ENCODE peak calls at places on chromosome 5, in eight cellular contexts. Z is neural progenitor cell, P is hepatocyte, D is spleen, Q is stomach, G is HCT116, C is cardiac muscle cell, S is lower lobe of right lung. L is an unnamed sample. For H3K4me1, the result is how much of the 10 kb centered on the place peaks cover.

GRCh38 chr5:157165668-157166067 is 396 bp downstream of the GARIN3 start:
- DNase-seq in S (no peak), Q (no peak), G (no peak), D (no peak), C (no peak), Z (no peak), P (no peak), L (no peak)

GRCh38 chr5:76460104-76460503 is 57.0 kb downstream of the IQGAP2 start:
- DNase-seq in C (no peak), S (no peak), P (no peak), Q (no peak), G (no peak), D (no peak), Z (no peak), L (no peak)

GRCh38 chr5:178284095-178284675 is 51.6 kb upstream of the PHYKPL start:
- DNase-seq in Z (peak), C (no peak), D (no peak), Q (no peak), P (no peak), G (peak), S (no peak), L (no peak)

GRCh38 chr5:166624573-166624972 is 1666.9 kb upstream of the WWC1 start:
- DNase-seq in G (no peak), C (no peak), P (no peak), Z (peak), S (no peak), Q (no peak), D (no peak), L (no peak)

GRCh38 chr5:94467560-94468504 is 150.6 kb downstream of the KIAA0825 start:
- DNase-seq in D (no peak), C (no peak), Z (no peak), Q (no peak), P (no peak), G (no peak), S (no peak), L (no peak)

GRCh38 chr5:147509710-147510651 is at the start of gene DPYSL3:
- DNase-seq in C (peak), D (peak), Q (peak), G (peak), Z (peak), S (peak), P (peak), L (no peak)

GRCh38 chr5:163534476-163535172 is 29.2 kb downstream of the MAT2B start:
- DNase-seq in G (no peak), Q (no peak), P (no peak), C (no peak), Z (no peak), S (no peak), D (no peak), L (no peak)

GRCh38 chr5:170348069-170348702 is 41.0 kb downstream of the KCNMB1 start:
- DNase-seq in S (no peak), C (no peak), Q (no peak), Z (peak), D (no peak), G (no peak), P (no peak), L (no peak)

GRCh38 chr5:56246769-56247168 is 13.6 kb upstream of the ANKRD55 start:
- DNase-seq in Z (no peak), Q (no peak), G (no peak), D (no peak), C (no peak), P (no peak), S (no peak), L (no peak)

GRCh38 chr5:137575847-137576246 is 76.7 kb upstream of the SPOCK1 start:
- DNase-seq in Q (no peak), D (no peak), G (no peak), S (no peak), Z (no peak), C (no peak), P (no peak), L (no peak)

GRCh38 chr5:43543434-43543833 is 13.4 kb downstream of the PAIP1 start:
- DNase-seq in P (no peak), D (no peak), Q (no peak), S (no peak), C (no peak), Z (no peak), G (no peak), L (no peak)

GRCh38 chr5:126516133-126516532 is 78.9 kb downstream of the ALDH7A1 start:
- DNase-seq in D (no peak), C (peak), G (no peak), P (peak), Z (no peak), S (no peak), Q (no peak), L (no peak)

GRCh38 chr5:175816348-175816747 is 55.0 kb upstream of the CPLX2 start:
- DNase-seq in C (peak), S (no peak), P (no peak), D (peak), Q (no peak), Z (no peak), G (peak), L (no peak)

GRCh38 chr5:98397081-98397480 is 376.4 kb upstream of the RGMB start:
- DNase-seq in D (no peak), Q (no peak), Z (no peak), C (no peak), P (no peak), G (no peak), S (no peak), L (no peak)

GRCh38 chr5:179553875-179554274 is 3.5 kb downstream of the RUFY1 start:
- DNase-seq in Q (no peak), S (no peak), Z (no peak), D (peak), P (peak), G (no peak), C (no peak), L (no peak)

GRCh38 chr5:25862276-25862675 is 1176.1 kb downstream of the CDH9 start:
- DNase-seq in D (no peak), P (no peak), Q (no peak), Z (no peak), G (no peak), S (no peak), C (no peak), L (no peak)

GRCh38 chr5:173764321-173765029 is 123.7 kb upstream of the CPEB4 start:
- DNase-seq in C (peak), P (peak), Z (peak), D (no peak), Q (peak), G (peak), S (peak), L (no peak)

GRCh38 chr5:161400583-161400982 is 145.9 kb downstream of the GABRB2 start:
- DNase-seq in D (no peak), S (no peak), G (no peak), C (no peak), Z (no peak), Q (no peak), P (no peak), L (no peak)

GRCh38 chr5:72624641-72625236 is 117.5 kb upstream of the ZNF366 start:
- DNase-seq in P (no peak), S (no peak), C (no peak), Z (no peak), Q (no peak), D (no peak), G (no peak), L (no peak)

GRCh38 chr5:38515648-38516047 is 40.8 kb downstream of the LIFR start:
- DNase-seq in C (no peak), D (no peak), Z (peak), S (no peak), P (peak), Q (no peak), G (peak), L (no peak)

GRCh38 chr5:78269088-78269703 is 25.3 kb downstream of the AP3B1 start:
- DNase-seq in Q (no peak), Z (no peak), C (no peak), D (no peak), S (no peak), P (no peak), G (no peak), L (no peak)

GRCh38 chr5:150419630-150420270 is 7.0 kb upstream of the CD74 start:
- DNase-seq in C (no peak), G (no peak), D (peak), S (no peak), P (no peak), Z (peak), Q (no peak), L (no peak)

GRCh38 chr5:82320971-82321370 is 42.8 kb upstream of the RPS23 start:
- DNase-seq in Q (no peak), D (no peak), Z (no peak), C (no peak), P (no peak), G (no peak), S (no peak), L (no peak)

GRCh38 chr5:165201364-165202143 is 1696.1 kb downstream of the MAT2B start:
- DNase-seq in Q (no peak), Z (no peak), S (no peak), D (no peak), G (no peak), P (no peak), C (no peak), L (no peak)

GRCh38 chr5:389197-389821 is 53.7 kb upstream of the EXOC3 start:
- DNase-seq in Q (no peak), Z (no peak), D (peak), G (no peak), C (no peak), P (peak), S (no peak), L (no peak)

GRCh38 chr5:389891-390290 is 53.1 kb upstream of the EXOC3 start:
- DNase-seq in P (peak), Z (no peak), G (no peak), Q (no peak), D (no peak), S (no peak), C (no peak), L (no peak)

GRCh38 chr5:388266-389196 is 54.4 kb upstream of the EXOC3 start:
- DNase-seq in Q (peak), D (peak), S (no peak), G (no peak), Z (no peak), P (peak), C (no peak), L (no peak)

GRCh38 chr5:392431-392988 is 50.5 kb upstream of the EXOC3 start:
- DNase-seq in Z (no peak), D (peak), S (no peak), G (peak), C (no peak), P (peak), Q (peak), L (no peak)

DNA sequence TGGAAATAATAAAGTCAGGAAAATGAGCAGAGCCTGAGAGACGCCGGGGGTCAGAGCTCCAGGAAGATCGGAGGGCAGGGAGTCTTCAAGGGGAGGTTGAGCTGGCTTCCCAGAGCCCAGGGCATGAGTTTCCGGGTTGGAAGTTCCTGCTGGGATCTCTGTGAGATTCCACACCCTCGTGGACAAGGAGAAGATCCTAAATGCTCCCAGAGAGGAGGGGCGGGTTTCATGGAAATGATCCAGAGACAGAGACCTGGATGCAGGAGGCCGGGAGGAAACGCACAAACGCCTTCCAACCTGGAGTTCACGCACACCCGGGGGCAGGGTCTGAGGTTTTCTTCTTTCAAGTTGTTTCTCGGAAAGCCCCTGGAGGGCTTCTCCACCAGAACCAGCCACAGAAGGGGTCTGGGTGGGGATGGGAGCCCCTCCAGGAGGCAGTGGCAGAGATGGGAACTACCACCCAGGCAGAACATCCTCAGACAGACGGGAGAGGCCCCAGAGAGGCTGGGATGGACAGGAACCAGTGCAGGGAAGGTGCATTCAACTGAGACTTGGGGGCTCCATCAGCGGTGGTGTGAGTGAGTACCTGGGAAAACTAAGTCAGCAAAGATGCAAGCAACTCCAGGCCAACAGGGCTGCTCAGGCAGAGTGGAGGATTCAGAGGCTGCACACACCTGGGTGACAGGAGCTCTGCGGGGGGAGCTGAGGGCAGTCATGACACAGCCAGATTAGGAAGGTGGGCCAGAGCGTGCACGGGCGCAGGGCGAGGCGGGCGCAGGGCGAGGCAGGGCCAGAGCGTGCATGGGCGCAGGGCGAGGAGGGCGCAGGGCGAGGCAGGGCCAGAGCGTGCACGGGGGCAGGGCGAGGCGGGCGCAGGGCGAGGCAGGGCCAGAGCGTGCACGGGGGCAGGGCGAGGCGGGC is 52.1 kb upstream of the EXOC3 start:
- DNase-seq in C (no peak), S (no peak), P (peak), Z (no peak), D (no peak), Q (peak), G (no peak), L (no peak)
- TF ChIP-seq CTCF in C (no peak), S (no peak), P (no peak), Z (no peak), D (no peak), Q (no peak), G (no peak), L (no peak)

DNA sequence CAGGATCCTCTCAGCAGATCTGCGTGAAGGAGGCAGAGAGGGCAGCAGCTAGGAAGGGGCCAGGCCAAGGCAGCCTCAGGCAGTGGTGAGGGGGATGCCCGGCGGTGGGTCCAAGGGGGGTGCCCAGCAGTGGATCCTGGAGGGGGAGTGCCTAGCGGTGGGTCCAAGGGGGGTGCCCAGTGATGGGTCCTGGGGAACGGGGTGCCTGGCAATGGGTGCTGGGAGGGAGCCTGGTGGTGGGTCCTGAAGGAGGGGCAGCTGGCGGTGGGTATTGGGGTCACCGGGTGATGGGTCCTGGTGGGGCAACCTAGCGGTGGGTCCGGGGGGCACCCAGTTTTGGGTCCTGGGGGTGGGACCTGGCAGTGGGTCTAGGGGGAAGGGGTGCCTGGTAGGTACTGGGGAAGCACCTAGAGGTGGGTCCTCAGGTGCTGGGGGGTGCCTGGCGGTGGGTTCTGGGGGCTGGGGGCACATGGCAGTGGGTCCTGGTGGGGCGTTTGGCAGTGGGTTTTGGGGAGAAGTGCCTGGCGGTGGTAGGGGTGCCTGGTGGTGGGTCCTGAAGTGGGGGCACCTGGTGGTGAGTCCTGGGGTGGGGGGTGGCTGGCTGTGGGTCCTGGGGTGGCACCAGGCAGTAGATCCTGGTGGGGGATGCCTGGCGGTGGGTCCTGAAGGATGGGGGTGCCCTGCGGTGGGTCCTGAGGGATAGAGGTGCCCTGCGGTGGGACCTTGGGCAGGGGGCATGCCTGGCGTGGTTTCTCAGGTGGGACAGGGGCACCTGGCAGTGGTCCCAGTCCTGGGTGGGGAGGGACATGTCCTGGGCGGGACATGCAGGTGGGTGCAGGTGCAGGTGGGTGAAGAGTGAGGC is 1.9 kb downstream of the LRRC14B start:
- DNase-seq in P (no peak), Z (no peak), C (no peak), S (no peak), G (no peak), D (peak), Q (no peak), L (no peak)
- H3K4me1 ChIP-seq in P (under half), Z (under half), C (under half), S (under half), G (under half), D (under half), Q (under half), L (under half)

DNA sequence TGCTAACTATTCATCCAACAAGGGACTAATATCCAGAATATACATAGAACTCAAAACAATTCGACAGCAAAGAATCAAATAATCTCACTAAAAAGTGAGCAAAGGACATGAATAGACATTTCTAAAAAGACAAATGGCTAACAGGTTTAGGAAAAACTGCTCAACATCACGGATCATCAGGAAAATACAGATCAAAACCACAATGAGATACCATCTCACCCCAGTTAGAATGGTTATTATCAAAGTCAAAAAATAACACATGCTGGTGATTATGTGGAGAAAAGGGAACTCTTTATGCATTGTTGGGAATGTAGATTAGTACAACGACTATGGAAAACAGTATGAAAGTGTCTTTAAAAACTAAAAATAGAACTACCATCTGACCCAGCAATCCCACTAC is 150.1 kb downstream of the DEPDC1B start:
- DNase-seq in S (no peak), Z (no peak), P (no peak), G (no peak), Q (no peak), D (no peak), C (no peak), L (no peak)
- TF ChIP-seq CTCF in S (no peak), Z (no peak), P (no peak), G (no peak), Q (no peak), D (no peak), C (no peak), L (no peak)

DNA sequence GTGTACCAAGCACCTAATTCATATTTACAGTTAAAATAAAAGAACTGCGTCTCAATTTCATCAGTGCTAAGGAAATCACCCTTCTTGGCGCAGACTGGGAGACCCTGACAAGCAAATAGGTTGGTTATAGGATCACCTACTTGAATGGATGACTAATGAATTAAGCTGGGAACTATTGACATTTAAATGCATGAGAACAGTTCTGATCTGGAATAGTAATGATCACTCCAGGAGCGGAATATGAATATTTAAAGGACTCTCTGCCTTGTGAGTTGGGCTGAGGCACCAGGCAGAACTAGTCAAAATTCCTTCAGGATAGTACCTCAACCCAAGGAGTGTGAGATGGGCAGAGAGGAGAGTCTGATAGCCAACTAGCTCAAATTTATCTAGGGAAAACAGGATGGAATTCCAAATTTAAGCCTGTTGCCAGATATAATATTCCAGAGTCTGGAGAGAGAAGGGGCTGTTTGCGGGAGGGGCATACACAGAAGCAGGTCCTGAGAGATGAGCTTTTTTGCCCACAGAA is 364.4 kb downstream of the CSNK1G3 start:
- DNase-seq in Q (no peak), C (no peak), G (no peak), P (no peak), D (no peak), S (no peak), Z (no peak), L (no peak)
- H3K4me1 ChIP-seq in Q (under half), C (half or more), G (under half), P (under half), D (under half), S (under half), Z (half or more), L (under half)

GRCh38 chr5:122775713-122776084 is 819 bp downstream of the SNX2 start:
- DNase-seq in Z (no peak), C (no peak), Q (no peak), P (no peak), S (no peak), D (no peak), G (no peak), L (no peak)
- TF ChIP-seq CTCF in Z (no peak), C (no peak), Q (no peak), P (no peak), S (no peak), D (no peak), G (no peak), L (no peak)

GRCh38 chr5:17267099-17267498 is 49.7 kb downstream of the BASP1 start:
- DNase-seq in Z (no peak), P (no peak), D (no peak), C (no peak), S (no peak), G (no peak), Q (no peak), L (no peak)
- H3K4me1 ChIP-seq in Z (under half), P (under half), D (under half), C (under half), S (under half), G (under half), Q (under half), L (under half)

DNA sequence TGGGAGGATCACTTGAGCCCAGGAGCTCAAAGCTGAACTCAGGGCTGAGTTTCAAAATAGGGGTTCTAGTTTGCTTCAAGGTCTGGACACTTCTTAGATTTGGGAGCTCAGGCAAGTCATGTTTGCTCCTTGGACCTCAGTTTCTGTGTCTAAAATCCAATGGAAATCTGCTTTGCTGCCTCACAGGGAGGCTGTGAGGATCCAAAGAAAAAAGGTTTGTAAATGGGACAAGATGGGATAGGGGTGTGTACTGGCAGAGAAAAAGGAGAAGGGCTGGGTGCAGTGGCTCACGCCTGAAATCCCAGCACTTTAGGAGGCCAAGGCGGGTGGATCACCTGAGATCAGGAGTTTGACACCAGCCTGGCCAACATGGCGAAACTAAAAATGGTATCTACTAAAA is 39.6 kb upstream of the SH3PXD2B start:
- DNase-seq in P (no peak), S (no peak), G (no peak), Z (no peak), D (no peak), C (no peak), Q (no peak), L (no peak)
- TF ChIP-seq CTCF in P (no peak), S (no peak), G (no peak), Z (no peak), D (no peak), C (no peak), Q (no peak), L (no peak)